ENCODE peak calls at places on chromosomes 13 and 19, in nine cellular contexts. T is stimulated activated CD8-positive, alpha-beta memory T cell treated with anti-CD3 and anti-CD28 coated beads, Interleukin-7, amount 100 ng/mL, for 1 hour; M is frontal cortex; S is aorta; J is COR-L47; I is epithelial cell of proximal tubule; F is RWPE1; U is CD4-positive, alpha-beta memory T cell; O is activated naive CD4-positive, alpha-beta T cell treated with anti-CD3 and anti-CD28 coated beads for 36 hours. H is an unnamed sample.

GRCh38 chr19:10269333-10270179 is 1.4 kb upstream of the ICAM1 start:
- DNase-seq in T (peak), M (peak), S (peak), J (peak), I (no peak), F (peak), U (peak), O (peak), H (peak)

GRCh38 chr19:10206226-10206873 is 11.6 kb upstream of the DNMT1 start:
- DNase-seq in T (no peak), M (no peak), S (no peak), J (no peak), I (no peak), F (no peak), U (no peak), O (no peak), H (no peak)

GRCh38 chr13:98821372-98822237 is 69.1 kb upstream of the SLC15A1 start:
- DNase-seq in T (no peak), M (no peak), S (no peak), J (no peak), I (no peak), F (no peak), U (no peak), O (no peak), H (peak)

GRCh38 chr19:5952193-5953033 is 25.5 kb downstream of the RANBP3 start:
- DNase-seq in T (no peak), M (no peak), S (no peak), J (peak), I (no peak), F (no peak), U (no peak), O (no peak), H (no peak)

GRCh38 chr13:99978781-99979452 is 2.7 kb upstream of the ZIC2 start:
- DNase-seq in T (no peak), M (no peak), S (no peak), J (peak), I (no peak), F (no peak), U (no peak), O (no peak), H (no peak)

GRCh38 chr19:21109116-21109515 is 27.1 kb downstream of the ZNF714 start:
- DNase-seq in T (no peak), M (no peak), S (no peak), J (no peak), I (no peak), F (no peak), U (no peak), O (no peak), H (no peak)

GRCh38 chr19:42109896-42110295 is 22.4 kb downstream of the POU2F2 start:
- DNase-seq in T (no peak), M (no peak), S (no peak), J (no peak), I (no peak), F (no peak), U (no peak), O (no peak), H (no peak)

GRCh38 chr13:82766732-82767321 is 1115.4 kb downstream of the SLITRK1 start:
- DNase-seq in T (no peak), M (no peak), S (no peak), J (no peak), I (no peak), F (no peak), U (no peak), O (no peak), H (no peak)

GRCh38 chr13:25046985-25047660 is 48.8 kb upstream of the PABPC3 start:
- DNase-seq in T (no peak), M (peak), S (no peak), J (peak), I (no peak), F (peak), U (no peak), O (no peak), H (no peak)

GRCh38 chr13:51444922-51445321 is 7.9 kb downstream of the INTS6 start:
- DNase-seq in T (no peak), M (no peak), S (no peak), J (no peak), I (no peak), F (no peak), U (peak), O (no peak), H (no peak)

GRCh38 chr13:24503376-24503690 is 9.2 kb downstream of the PARP4 start:
- DNase-seq in T (no peak), M (no peak), S (no peak), J (no peak), I (no peak), F (no peak), U (no peak), O (no peak), H (no peak)

GRCh38 chr19:11460207-11460606 is 20.6 kb downstream of the ELAVL3 start:
- DNase-seq in T (no peak), M (no peak), S (no peak), J (no peak), I (no peak), F (no peak), U (no peak), O (peak), H (no peak)

GRCh38 chr13:33053397-33054066 is 37.3 kb downstream of the KL start:
- DNase-seq in T (no peak), M (no peak), S (no peak), J (no peak), I (peak), F (no peak), U (no peak), O (no peak), H (no peak)

GRCh38 chr19:39409886-39410619 is 2.4 kb upstream of the PLEKHG2 start:
- DNase-seq in T (no peak), M (no peak), S (peak), J (peak), I (no peak), F (no peak), U (peak), O (peak), H (peak)

GRCh38 chr13:36453518-36453917 is 21.2 kb downstream of the CCNA1 start:
- DNase-seq in T (no peak), M (no peak), S (no peak), J (no peak), I (no peak), F (no peak), U (no peak), O (no peak), H (no peak)

GRCh38 chr13:79311456-79311855 is 94.6 kb downstream of the RBM26 start:
- DNase-seq in T (no peak), M (no peak), S (no peak), J (no peak), I (no peak), F (no peak), U (no peak), O (no peak), H (no peak)

GRCh38 chr19:49847731-49848696 is 2.9 kb upstream of the PTOV1 start:
- DNase-seq in T (no peak), M (no peak), S (no peak), J (no peak), I (peak), F (peak), U (no peak), O (no peak), H (no peak)

GRCh38 chr13:113078895-113079720 is 26.5 kb upstream of the F7 start:
- DNase-seq in T (no peak), M (peak), S (peak), J (no peak), I (no peak), F (no peak), U (no peak), O (no peak), H (no peak)